ENCODE peak calls at places on chromosomes 5 and 9, in six cellular contexts. M is psoas muscle, Y is colonic mucosa, N is PC-9, S is tibial nerve, X is adrenal gland. B is an unnamed sample.
A peak's percentile ranks its signal among the peaks of the same experiment; 100 is the strongest.

GRCh38 chr5:99105216-99105615 is 176.4 kb upstream of the CHD1 start:
- DNase-seq in N (no peak), Y (no peak), M (no peak), X (no peak), S (no peak), B (no peak)

GRCh38 chr5:66849803-66850202 is 253.6 kb downstream of the MAST4 start:
- DNase-seq in S (no peak), X (no peak), M (no peak), Y (no peak), N (no peak), B (no peak)

GRCh38 chr5:142475102-142475501 is 150.3 kb upstream of the SPRY4 start:
- DNase-seq in Y (no peak), X (no peak), N (peak; percentile 22), S (no peak), M (no peak), B (no peak)

GRCh38 chr5:59685806-59686205 is 207.7 kb downstream of the PDE4D start:
- DNase-seq in S (no peak), N (no peak), Y (no peak), M (no peak), X (no peak), B (peak; percentile 32)

GRCh38 chr5:146520731-146521130 is 4.7 kb upstream of the GPR151 start:
- DNase-seq in X (no peak), M (no peak), N (no peak), S (no peak), Y (no peak), B (no peak)

GRCh38 chr5:107414802-107415201 is 255.9 kb downstream of the EFNA5 start:
- DNase-seq in N (no peak), S (no peak), Y (no peak), M (no peak), X (no peak), B (no peak)

GRCh38 chr5:36777105-36777757 is 99.3 kb upstream of the NIPBL start:
- DNase-seq in M (no peak), Y (peak; percentile 25), S (no peak), N (peak; percentile 10), X (peak; percentile 20), B (peak; percentile 74)

GRCh38 chr9:1454980-1455367 is 404.8 kb downstream of the DMRT2 start:
- DNase-seq in X (no peak), M (no peak), S (no peak), N (no peak), Y (no peak), B (no peak)

GRCh38 chr5:98713027-98713426 is 60.4 kb upstream of the RGMB start:
- DNase-seq in S (no peak), Y (no peak), X (no peak), N (no peak), M (no peak), B (no peak)

GRCh38 chr5:165560641-165561040 is 2055.2 kb downstream of the MAT2B start:
- DNase-seq in N (no peak), Y (no peak), X (no peak), S (no peak), M (no peak), B (no peak)

GRCh38 chr5:127550652-127551409 is 33.4 kb downstream of the PRRC1 start:
- DNase-seq in S (no peak), X (no peak), M (no peak), Y (no peak), N (no peak), B (no peak)

GRCh38 chr9:115198018-115198417 is 80.1 kb upstream of the TNC start:
- DNase-seq in S (no peak), X (peak; percentile 48), Y (peak; percentile 29), M (peak; percentile 32), N (no peak), B (peak; percentile 51)

GRCh38 chr5:142798099-142798768 is 28.1 kb downstream of the ARHGAP26 start:
- DNase-seq in Y (no peak), M (no peak), N (no peak), X (peak; percentile 56), S (no peak), B (no peak)

GRCh38 chr9:97510797-97511761 is 9.6 kb downstream of the TMOD1 start:
- DNase-seq in N (no peak), S (no peak), Y (no peak), X (no peak), M (peak; percentile 32), B (no peak)

GRCh38 chr5:143871672-143872071 is 59.7 kb downstream of the HMHB1 start:
- DNase-seq in N (no peak), Y (no peak), X (no peak), M (no peak), S (no peak), B (no peak)

GRCh38 chr5:141681695-141682641 is at the start of gene ARAP3:
- DNase-seq in X (peak; percentile 92), M (peak; percentile 85), N (peak; percentile 84), Y (peak; percentile 88), S (peak; percentile 56), B (peak; percentile 62)

GRCh38 chr5:135248801-135249231 is 150.2 kb downstream of the MACROH2A1 start:
- DNase-seq in Y (peak; percentile 12), N (no peak), S (no peak), M (no peak), X (no peak), B (peak; percentile 2)

GRCh38 chr9:130986311-130986940 is 22.5 kb upstream of the LAMC3 start:
- DNase-seq in Y (no peak), N (no peak), S (no peak), M (no peak), X (no peak), B (peak; percentile 81)

GRCh38 chr5:50325237-50325832 is 115.8 kb downstream of the EMB start:
- DNase-seq in X (no peak), S (no peak), Y (no peak), N (no peak), M (no peak), B (no peak)

GRCh38 chr5:102229685-102230084 is 66.4 kb downstream of the SLCO4C1 start:
- DNase-seq in X (no peak), S (no peak), M (no peak), Y (no peak), N (no peak), B (no peak)

GRCh38 chr9:127397722-127398647 is 1.0 kb downstream of the SLC2A8 start:
- DNase-seq in M (peak; percentile 57), S (peak; percentile 27), Y (peak; percentile 53), N (peak; percentile 54), X (peak; percentile 59), B (peak; percentile 82)

GRCh38 chr5:158727771-158728311 is 371.9 kb downstream of the EBF1 start:
- DNase-seq in S (peak; percentile 33), Y (no peak), N (no peak), M (peak; percentile 37), X (peak; percentile 65), B (no peak)

DNA sequence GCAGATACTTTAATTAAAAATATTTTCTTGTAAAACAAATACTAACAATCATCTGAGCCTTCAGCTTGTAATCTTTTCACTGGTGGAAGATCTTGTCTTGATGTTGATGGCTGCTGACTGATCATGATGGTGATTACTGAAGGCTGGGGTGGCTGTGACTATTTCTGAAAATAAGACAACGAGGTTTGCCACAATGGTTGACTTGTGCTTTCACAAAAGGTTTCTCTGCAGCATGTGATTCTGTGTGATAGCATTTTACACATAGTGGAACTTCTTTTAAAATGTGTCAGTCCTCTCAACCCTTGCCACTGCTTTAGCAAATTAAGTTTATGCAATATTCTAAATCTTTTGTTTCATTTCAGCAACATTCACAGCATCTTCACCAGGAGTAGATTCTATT is 461.0 kb downstream of the CCDC171 start:
- DNase-seq in Y (no peak), X (no peak), S (no peak), M (no peak), N (no peak), B (no peak)
- TF ChIP-seq CTCF in Y (no peak), X (no peak), S (no peak), M (no peak), N (no peak), B (no peak)

GRCh38 chr5:177362102-177362868 is 4.6 kb downstream of the RGS14 start:
- DNase-seq in N (no peak), Y (no peak), X (no peak), S (no peak), M (no peak), B (no peak)

GRCh38 chr5:177359860-177360259 is 2.1 kb downstream of the RGS14 start:
- DNase-seq in M (no peak), X (no peak), N (no peak), S (no peak), Y (no peak), B (no peak)

GRCh38 chr5:177362871-177363507 is 5.3 kb downstream of the RGS14 start:
- DNase-seq in S (no peak), X (peak; percentile 55), Y (peak; percentile 83), N (peak; percentile 80), M (peak; percentile 65), B (no peak)

GRCh38 chr5:177363565-177363964 is 5.8 kb downstream of the RGS14 start:
- DNase-seq in Y (no peak), M (no peak), S (no peak), N (no peak), X (no peak), B (no peak)

GRCh38 chr5:177361418-177362101 is 3.8 kb downstream of the RGS14 start:
- DNase-seq in Y (no peak), M (no peak), S (no peak), N (no peak), X (no peak), B (no peak)
- H3K4me3 ChIP-seq in Y (no peak overlapping the region), M (no peak overlapping the region), S (no peak overlapping the region), N (no peak overlapping the region), X (no peak overlapping the region), B (no peak overlapping the region)

GRCh38 chr5:181053760-181054122 is 13.7 kb downstream of the BTNL9 start:
- DNase-seq in M (no peak), Y (no peak), S (no peak), X (no peak), N (no peak), B (no peak)

GRCh38 chr5:181056431-181056830 is 16.4 kb downstream of the BTNL9 start:
- DNase-seq in N (no peak), S (no peak), Y (no peak), M (no peak), X (no peak), B (no peak)

GRCh38 chr5:181052928-181053759 is 13.1 kb downstream of the BTNL9 start:
- DNase-seq in S (no peak), Y (no peak), X (no peak), N (no peak), M (no peak), B (no peak)

GRCh38 chr5:181054138-181054537 is 14.1 kb downstream of the BTNL9 start:
- DNase-seq in S (no peak), Y (no peak), M (no peak), N (no peak), X (no peak), B (no peak)

DNA sequence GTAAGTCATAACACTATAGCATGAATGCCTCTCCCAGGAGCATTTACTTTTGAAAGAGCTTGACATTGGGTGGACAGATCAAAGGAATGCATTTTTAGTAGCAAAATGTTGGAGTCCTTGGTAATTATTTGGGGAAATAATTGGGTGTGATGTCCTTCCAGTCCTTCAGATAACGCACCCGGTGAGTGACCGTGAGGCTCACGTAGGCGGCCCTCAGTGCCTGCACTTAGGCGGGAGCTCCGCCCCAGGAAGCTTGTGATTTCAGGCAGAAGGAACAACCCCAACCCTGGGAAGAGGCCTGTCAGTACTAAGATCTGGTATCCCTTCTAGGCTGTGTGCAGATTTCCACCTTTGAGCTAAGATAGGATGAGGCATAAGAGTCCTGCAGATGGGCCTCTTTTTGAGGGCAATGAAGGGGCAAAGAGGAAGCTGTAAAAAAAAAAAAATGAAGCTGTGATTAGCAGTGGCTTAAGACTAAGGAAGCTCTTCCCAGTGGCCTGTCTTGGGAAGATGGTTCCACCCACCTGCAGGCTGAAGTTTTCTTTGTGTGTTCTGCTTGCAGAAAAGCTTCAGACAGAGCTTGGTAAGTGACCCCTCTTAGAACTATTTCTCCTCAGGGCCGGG is 14.9 kb downstream of the BTNL9 start:
- DNase-seq in Y (no peak), M (no peak), X (no peak), N (no peak), S (no peak), B (no peak)
- H3K27me3 ChIP-seq in Y (peaks cover 57% of the 10 kb centered on the region), M (peaks cover 7% of the 10 kb centered on the region), X (peaks cover 59% of the 10 kb centered on the region), N (peaks cover 79% of the 10 kb centered on the region), S (peaks cover 95% of the 10 kb centered on the region), B (peaks cover 40% of the 10 kb centered on the region)

GRCh38 chr5:8851101-8851500 is 694.8 kb downstream of the SEMA5A start:
- DNase-seq in N (no peak), X (no peak), S (no peak), Y (no peak), M (no peak), B (no peak)
- TF ChIP-seq CTCF in N (peak; percentile 37), X (no peak), S (no peak), Y (no peak), M (no peak), B (peak; percentile 18)

B was measured in WERI-Rb-1.